ENCODE peak calls at places on chromosomes 5 and 9, in ten cellular contexts. F is A673, Y is HepG2, Z is neural progenitor cell, L is esophagus muscularis mucosa, O is AG04450, S is astrocyte, I is keratinocyte, N is colonic mucosa, A is tibial artery. U is an unnamed sample.

GRCh38 chr5:178241688-178242231 is 9.2 kb upstream of the PHYKPL start:
- DNase-seq in F (no peak), Y (no peak), Z (no peak), L (no peak), O (no peak), S (no peak), I (no peak), N (no peak), A (no peak), U (no peak)

GRCh38 chr5:73028991-73029540 is 73.2 kb downstream of the FCHO2 start:
- DNase-seq in F (no peak), Y (no peak), Z (no peak), L (no peak), O (no peak), S (peak), I (no peak), N (no peak), A (no peak), U (peak)

GRCh38 chr5:133289686-133290367 is 238.0 kb downstream of the HSPA4 start:
- DNase-seq in F (no peak), Y (no peak), Z (no peak), L (no peak), O (no peak), S (no peak), I (peak), N (no peak), A (no peak), U (no peak)

GRCh38 chr9:111287127-111287526 is 42.9 kb downstream of the OR2K2 start:
- DNase-seq in F (no peak), Y (no peak), Z (peak), L (no peak), O (peak), S (peak), I (no peak), N (no peak), A (no peak), U (peak)

GRCh38 chr9:13431137-13431536 is 151.6 kb upstream of the MPDZ start:
- DNase-seq in F (peak), Y (no peak), Z (peak), L (no peak), O (no peak), S (no peak), I (no peak), N (no peak), A (no peak), U (no peak)

GRCh38 chr5:92248518-92248917 is 865.4 kb upstream of the ARRDC3 start:
- DNase-seq in F (no peak), Y (no peak), Z (no peak), L (no peak), O (no peak), S (no peak), I (no peak), N (no peak), A (no peak), U (no peak)

GRCh38 chr9:69905291-69905690 is 84.7 kb downstream of the CFAP95 start:
- DNase-seq in F (no peak), Y (no peak), Z (no peak), L (no peak), O (no peak), S (no peak), I (no peak), N (no peak), A (no peak), U (no peak)

GRCh38 chr9:26292943-26293342 is 599.7 kb downstream of the CAAP1 start:
- DNase-seq in F (peak), Y (no peak), Z (peak), L (no peak), O (no peak), S (peak), I (no peak), N (no peak), A (no peak), U (peak)

GRCh38 chr5:1312993-1313833 is 18.3 kb upstream of the TERT start:
- DNase-seq in F (no peak), Y (no peak), Z (no peak), L (no peak), O (no peak), S (no peak), I (no peak), N (no peak), A (peak), U (no peak)

GRCh38 chr9:8719833-8720486 is 920.4 kb upstream of the DMAC1 start:
- DNase-seq in F (no peak), Y (no peak), Z (no peak), L (no peak), O (no peak), S (no peak), I (no peak), N (no peak), A (no peak), U (no peak)

GRCh38 chr5:31981361-31981955 is 192.7 kb downstream of the GOLPH3 start:
- DNase-seq in F (no peak), Y (no peak), Z (no peak), L (no peak), O (no peak), S (no peak), I (no peak), N (no peak), A (no peak), U (no peak)

GRCh38 chr5:119270955-119271757 is 84.7 kb upstream of the TNFAIP8 start:
- DNase-seq in F (no peak), Y (no peak), Z (no peak), L (no peak), O (no peak), S (no peak), I (no peak), N (no peak), A (no peak), U (no peak)
- TF ChIP-seq CTCF in F (no peak), Y (no peak), Z (no peak), L (no peak), O (no peak), S (no peak), I (no peak), N (no peak), A (no peak), U (no peak)

DNA sequence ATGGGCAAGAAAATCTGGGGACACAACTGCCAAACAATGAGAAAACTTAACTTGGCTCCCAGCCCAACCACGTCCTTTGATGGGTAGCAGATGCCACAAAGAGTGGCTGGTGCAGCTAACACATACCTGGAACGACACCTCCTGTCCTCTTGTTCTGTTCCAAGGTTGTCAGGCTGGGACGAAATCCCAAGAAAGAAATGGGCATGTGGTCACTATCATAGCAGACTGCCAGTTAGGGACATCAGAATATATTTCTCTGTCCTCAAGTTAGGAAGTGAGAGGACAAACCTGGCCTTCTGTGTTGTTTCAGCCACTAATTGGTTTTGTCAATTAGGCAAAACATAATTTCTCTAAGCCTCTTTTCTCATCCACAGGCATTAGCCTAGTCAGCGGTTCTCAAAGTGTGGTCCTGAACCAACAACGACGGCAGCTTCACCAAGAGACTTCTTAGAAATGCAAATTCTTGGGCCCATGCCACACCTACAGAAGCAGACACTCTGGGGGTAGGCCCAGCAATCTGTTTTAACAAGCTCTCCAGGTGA is 63.4 kb downstream of the RAPGEF1 start:
- DNase-seq in F (no peak), Y (no peak), Z (no peak), L (no peak), O (no peak), S (no peak), I (no peak), N (no peak), A (no peak), U (no peak)
- H3K4me3 ChIP-seq in F (no peak), Y (no peak), Z (no peak), L (no peak), O (no peak), S (peak), I (no peak), N (no peak), A (no peak), U (no peak)

GRCh38 chr9:102631559-102631958 is 363.6 kb upstream of the CYLC2 start:
- DNase-seq in F (peak), Y (peak), Z (no peak), L (no peak), O (no peak), S (no peak), I (no peak), N (no peak), A (no peak), U (peak)
- TF ChIP-seq CTCF in F (peak), Y (peak), Z (peak), L (no peak), O (no peak), S (peak), I (no peak), N (no peak), A (no peak), U (peak)

GRCh38 chr9:18472915-18473314 is 1.0 kb upstream of the ADAMTSL1 start:
- DNase-seq in F (no peak), Y (no peak), Z (no peak), L (no peak), O (no peak), S (no peak), I (no peak), N (no peak), A (no peak), U (no peak)

GRCh38 chr9:18477121-18477705 is 3.3 kb downstream of the ADAMTSL1 start:
- DNase-seq in F (no peak), Y (no peak), Z (no peak), L (no peak), O (no peak), S (no peak), I (no peak), N (no peak), A (no peak), U (no peak)

GRCh38 chr9:18472435-18472834 is 1.5 kb upstream of the ADAMTSL1 start:
- DNase-seq in F (no peak), Y (no peak), Z (no peak), L (no peak), O (no peak), S (no peak), I (no peak), N (no peak), A (no peak), U (no peak)

GRCh38 chr9:18473551-18474279 is at the start of gene ADAMTSL1:
- DNase-seq in F (peak), Y (no peak), Z (peak), L (no peak), O (no peak), S (peak), I (no peak), N (peak), A (no peak), U (peak)

DNA sequence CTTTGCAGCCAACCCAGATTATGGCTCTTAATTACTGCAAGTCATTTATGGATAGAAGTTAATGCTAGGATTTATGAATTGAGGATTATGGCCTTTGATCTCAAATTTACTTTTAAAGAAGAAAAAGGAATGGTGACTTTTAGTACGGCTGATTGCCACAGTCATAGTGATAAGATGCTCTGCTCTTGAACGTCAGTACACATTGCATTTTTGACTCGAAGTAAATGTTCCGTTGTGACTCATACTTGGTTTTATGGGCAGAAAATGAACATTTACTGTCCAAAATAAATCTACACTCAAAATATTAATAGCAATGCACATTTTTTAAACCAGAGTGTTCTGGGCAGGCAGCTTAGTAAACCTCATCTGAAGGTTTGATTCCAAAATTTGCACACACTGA is 825 bp downstream of the ADAMTSL1 start:
- DNase-seq in F (no peak), Y (no peak), Z (no peak), L (no peak), O (no peak), S (peak), I (no peak), N (no peak), A (no peak), U (peak)
- H3K4me3 ChIP-seq in F (no peak), Y (no peak), Z (peak), L (no peak), O (peak), S (peak), I (peak), N (no peak), A (peak), U (peak)

GRCh38 chr9:90880669-90881068 is 79.0 kb downstream of the SYK start:
- DNase-seq in F (no peak), Y (no peak), Z (no peak), L (no peak), O (no peak), S (no peak), I (no peak), N (no peak), A (no peak), U (no peak)

GRCh38 chr9:90881648-90882047 is 80.0 kb downstream of the SYK start:
- DNase-seq in F (no peak), Y (no peak), Z (no peak), L (no peak), O (no peak), S (no peak), I (no peak), N (no peak), A (no peak), U (no peak)

GRCh38 chr9:90880066-90880465 is 78.4 kb downstream of the SYK start:
- DNase-seq in F (no peak), Y (no peak), Z (no peak), L (no peak), O (no peak), S (no peak), I (no peak), N (no peak), A (no peak), U (no peak)

GRCh38 chr9:90874194-90874593 is 72.6 kb downstream of the SYK start:
- DNase-seq in F (no peak), Y (no peak), Z (no peak), L (no peak), O (no peak), S (no peak), I (no peak), N (no peak), A (no peak), U (no peak)

DNA sequence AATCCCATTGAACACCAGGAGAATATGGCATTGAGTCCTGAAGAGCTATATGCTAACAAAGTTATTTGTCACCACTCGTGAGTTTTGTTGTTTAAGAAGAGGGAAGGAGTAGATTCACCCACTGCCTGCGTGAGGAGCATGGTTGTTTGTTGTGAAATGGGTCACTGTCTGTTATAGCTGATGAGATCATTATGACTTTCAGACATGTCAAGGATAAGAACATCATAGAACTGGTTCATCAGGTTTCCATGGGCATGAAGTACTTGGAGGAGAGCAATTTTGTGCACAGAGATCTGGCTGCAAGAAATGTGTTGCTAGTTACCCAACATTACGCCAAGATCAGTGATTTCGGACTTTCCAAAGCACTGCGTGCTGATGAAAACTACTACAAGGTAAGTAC is 76.9 kb downstream of the SYK start:
- DNase-seq in F (no peak), Y (no peak), Z (no peak), L (no peak), O (no peak), S (no peak), I (peak), N (no peak), A (no peak), U (no peak)
- TF ChIP-seq CTCF in F (no peak), Y (no peak), Z (no peak), L (no peak), O (no peak), S (no peak), I (no peak), N (no peak), A (no peak), U (no peak)

GRCh38 chr5:148398698-148399121 is 15.0 kb downstream of the FBXO38 start:
- DNase-seq in F (no peak), Y (peak), Z (no peak), L (no peak), O (no peak), S (no peak), I (no peak), N (no peak), A (no peak), U (no peak)

GRCh38 chr5:148401604-148402003 is 17.8 kb downstream of the FBXO38 start:
- DNase-seq in F (peak), Y (no peak), Z (no peak), L (no peak), O (no peak), S (no peak), I (no peak), N (no peak), A (no peak), U (no peak)

GRCh38 chr5:148408092-148408491 is 24.3 kb downstream of the FBXO38 start:
- DNase-seq in F (no peak), Y (no peak), Z (no peak), L (no peak), O (no peak), S (no peak), I (no peak), N (no peak), A (no peak), U (no peak)

GRCh38 chr5:148406406-148406805 is 22.6 kb downstream of the FBXO38 start:
- DNase-seq in F (no peak), Y (no peak), Z (no peak), L (no peak), O (no peak), S (no peak), I (no peak), N (no peak), A (no peak), U (no peak)

GRCh38 chr5:148403344-148403743 is 19.6 kb downstream of the FBXO38 start:
- DNase-seq in F (no peak), Y (no peak), Z (no peak), L (no peak), O (no peak), S (no peak), I (no peak), N (no peak), A (no peak), U (no peak)
- H3K4me3 ChIP-seq in F (no peak), Y (no peak), Z (no peak), L (no peak), O (no peak), S (no peak), I (no peak), N (no peak), A (no peak), U (no peak)

GRCh38 chr5:10528056-10528816 is 35.6 kb upstream of the ANKRD33B start:
- DNase-seq in F (no peak), Y (no peak), Z (no peak), L (no peak), O (no peak), S (no peak), I (peak), N (no peak), A (peak), U (no peak)
- TF ChIP-seq CTCF in F (peak), Y (no peak), Z (peak), L (no peak), O (peak), S (no peak), I (peak), N (no peak), A (no peak), U (no peak)

DNA sequence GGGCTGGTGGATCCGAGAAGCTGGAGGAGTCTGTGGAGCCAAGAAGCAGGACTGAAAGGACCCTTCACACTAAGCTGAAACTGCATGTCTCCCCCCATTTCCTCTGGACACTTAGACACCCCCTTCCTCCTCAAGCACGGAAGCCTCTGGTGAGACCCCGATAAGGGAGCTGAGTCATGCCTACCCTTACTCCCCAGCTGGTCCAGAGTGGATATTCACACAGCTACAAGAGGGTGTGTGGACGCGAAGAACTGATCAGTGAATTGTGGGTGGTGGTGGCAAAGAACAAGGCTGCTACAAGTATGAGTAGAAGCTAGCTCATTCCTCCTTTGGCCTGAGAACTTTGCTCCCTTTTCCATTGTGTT is 4.3 kb downstream of the TLN1 start:
- DNase-seq in F (no peak), Y (no peak), Z (no peak), L (no peak), O (no peak), S (no peak), I (no peak), N (no peak), A (no peak), U (no peak)
- H3K4me3 ChIP-seq in F (no peak), Y (peak), Z (peak), L (peak), O (peak), S (peak), I (no peak), N (no peak), A (peak), U (peak)

GRCh38 chr9:95096381-95096780 is 221.1 kb downstream of the FANCC start:
- DNase-seq in F (no peak), Y (no peak), Z (no peak), L (no peak), O (no peak), S (no peak), I (no peak), N (no peak), A (no peak), U (no peak)

GRCh38 chr9:95095619-95096355 is 221.7 kb downstream of the FANCC start:
- DNase-seq in F (no peak), Y (no peak), Z (no peak), L (no peak), O (no peak), S (no peak), I (no peak), N (no peak), A (no peak), U (no peak)

GRCh38 chr9:95098391-95098921 is 219.1 kb downstream of the FANCC start:
- DNase-seq in F (no peak), Y (no peak), Z (no peak), L (no peak), O (no peak), S (no peak), I (no peak), N (no peak), A (no peak), U (no peak)

GRCh38 chr9:95097279-95097678 is 220.2 kb downstream of the FANCC start:
- DNase-seq in F (no peak), Y (no peak), Z (no peak), L (no peak), O (no peak), S (no peak), I (no peak), N (no peak), A (no peak), U (no peak)

DNA sequence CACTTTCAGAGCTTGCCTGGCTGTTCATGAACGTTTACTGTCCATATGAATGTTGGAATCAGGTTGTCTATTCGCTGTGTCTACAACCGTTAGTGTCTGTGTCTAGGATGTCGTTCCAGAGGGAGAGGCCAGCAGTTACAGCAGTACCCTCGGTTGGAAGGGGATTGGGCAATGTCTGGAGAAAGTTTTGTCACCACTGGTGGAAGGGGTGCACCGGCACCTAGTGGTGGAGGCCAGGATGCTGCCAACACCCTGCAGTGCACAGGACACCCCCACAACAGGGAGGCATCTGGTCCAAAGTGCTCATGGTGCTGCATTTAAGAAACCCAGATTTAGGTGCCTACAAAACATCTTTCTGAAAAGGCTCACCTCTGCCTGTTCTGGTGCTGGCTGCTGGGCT is 220.7 kb downstream of the FANCC start:
- DNase-seq in F (no peak), Y (peak), Z (no peak), L (no peak), O (no peak), S (no peak), I (no peak), N (no peak), A (no peak), U (no peak)
- TF ChIP-seq CTCF in F (no peak), Y (peak), Z (no peak), L (no peak), O (peak), S (no peak), I (peak), N (no peak), A (no peak), U (peak)

GRCh38 chr5:88396635-88397285 is 128.1 kb upstream of the TMEM161B start:
- DNase-seq in F (no peak), Y (no peak), Z (peak), L (no peak), O (no peak), S (no peak), I (no peak), N (no peak), A (no peak), U (no peak)
- H3K4me3 ChIP-seq in F (no peak), Y (no peak), Z (no peak), L (peak), O (no peak), S (peak), I (no peak), N (no peak), A (no peak), U (no peak)